ENCODE peak calls at places on chromosomes 5 and 9, in six cellular contexts. N, P, T, C, Z and E are unnamed samples.
A peak's percentile ranks its signal among the peaks of the same experiment; 100 is the strongest.

GRCh38 chr9:83934569-83935275 is 13.5 kb upstream of the KIF27 start:
- DNase-seq in P (peak; percentile 79), Z (no peak), C (no peak), T (peak; percentile 26), N (no peak), E (no peak)

GRCh38 chr9:78130004-78130403 is 98.4 kb upstream of the GNAQ start:
- DNase-seq in T (peak; percentile 67), P (peak; percentile 56), C (no peak), Z (no peak), N (no peak), E (peak; percentile 38)

GRCh38 chr9:38144421-38144820 is 75.4 kb upstream of the SHB start:
- DNase-seq in Z (no peak), T (no peak), N (no peak), P (no peak), C (no peak), E (no peak)

GRCh38 chr9:137506274-137506673 is 43.9 kb downstream of the PNPLA7 start:
- DNase-seq in C (no peak), Z (no peak), N (no peak), T (peak; percentile 71), P (no peak), E (no peak)

GRCh38 chr9:129415954-129416651 is 204.8 kb downstream of the C9orf50 start:
- DNase-seq in P (no peak), T (no peak), C (no peak), Z (no peak), N (no peak), E (no peak)

GRCh38 chr5:66897355-66897754 is 299.2 kb downstream of the CD180 start:
- DNase-seq in P (no peak), C (no peak), T (no peak), Z (no peak), N (no peak), E (no peak)

GRCh38 chr9:130112244-130113151 is 58.8 kb downstream of the GPR107 start:
- DNase-seq in Z (no peak), N (no peak), P (no peak), C (no peak), T (no peak), E (peak; percentile 98)

GRCh38 chr9:134059188-134059641 is 8.6 kb downstream of the BRD3 start:
- DNase-seq in P (no peak), N (no peak), C (no peak), T (no peak), Z (no peak), E (no peak)

GRCh38 chr9:126395439-126396212 is 69.0 kb downstream of the MVB12B start:
- DNase-seq in N (no peak), T (no peak), C (no peak), P (no peak), Z (no peak), E (no peak)

GRCh38 chr5:137055271-137055872 is 443.8 kb downstream of the SPOCK1 start:
- DNase-seq in P (no peak), T (no peak), C (no peak), Z (no peak), N (no peak), E (no peak)

GRCh38 chr5:134435525-134435924 is 23.8 kb upstream of the CDKN2AIPNL start:
- DNase-seq in C (no peak), Z (no peak), N (no peak), P (no peak), T (peak; percentile 29), E (no peak)

GRCh38 chr9:108787664-108788048 is 68.1 kb downstream of the ACTL7B start:
- DNase-seq in T (no peak), C (no peak), Z (no peak), N (no peak), P (no peak), E (no peak)

GRCh38 chr9:132087438-132088030 is 7.9 kb upstream of the MED27 start:
- DNase-seq in Z (no peak), N (no peak), C (no peak), T (no peak), P (no peak), E (no peak)

GRCh38 chr5:155883966-155884555 is 442.9 kb upstream of the SGCD start:
- DNase-seq in Z (no peak), C (no peak), T (peak; percentile 25), P (no peak), N (no peak), E (no peak)

GRCh38 chr9:82031538-82032280 is 43.1 kb downstream of the SPATA31D1 start:
- DNase-seq in P (peak; percentile 56), C (no peak), T (peak; percentile 23), N (no peak), Z (no peak), E (no peak)

DNA sequence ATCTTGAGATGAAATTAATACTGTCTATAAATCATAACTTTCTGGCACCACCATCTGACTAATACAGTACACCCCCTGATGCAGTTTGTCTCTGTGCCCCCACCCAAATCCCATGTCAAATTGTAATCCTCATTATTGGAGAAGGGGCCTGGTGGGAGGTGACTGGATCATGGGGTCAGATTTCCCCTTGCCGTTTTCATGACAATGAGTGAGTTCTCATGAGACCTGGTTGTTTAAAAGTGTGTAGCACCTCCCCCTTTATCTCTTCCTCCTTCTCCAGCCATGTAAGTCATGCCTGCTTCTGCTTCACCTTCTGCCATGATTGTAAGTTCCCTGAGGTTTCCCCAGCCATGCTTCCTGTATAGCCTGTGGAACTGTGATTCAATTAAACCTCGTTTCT is 78.7 kb upstream of the CDH6 start:
- DNase-seq in N (no peak), C (no peak), T (no peak), Z (no peak), P (no peak), E (no peak)
- TF ChIP-seq POLR2A in N (no peak), C (no peak), T (no peak), Z (no peak), P (no peak), E (no peak)

DNA sequence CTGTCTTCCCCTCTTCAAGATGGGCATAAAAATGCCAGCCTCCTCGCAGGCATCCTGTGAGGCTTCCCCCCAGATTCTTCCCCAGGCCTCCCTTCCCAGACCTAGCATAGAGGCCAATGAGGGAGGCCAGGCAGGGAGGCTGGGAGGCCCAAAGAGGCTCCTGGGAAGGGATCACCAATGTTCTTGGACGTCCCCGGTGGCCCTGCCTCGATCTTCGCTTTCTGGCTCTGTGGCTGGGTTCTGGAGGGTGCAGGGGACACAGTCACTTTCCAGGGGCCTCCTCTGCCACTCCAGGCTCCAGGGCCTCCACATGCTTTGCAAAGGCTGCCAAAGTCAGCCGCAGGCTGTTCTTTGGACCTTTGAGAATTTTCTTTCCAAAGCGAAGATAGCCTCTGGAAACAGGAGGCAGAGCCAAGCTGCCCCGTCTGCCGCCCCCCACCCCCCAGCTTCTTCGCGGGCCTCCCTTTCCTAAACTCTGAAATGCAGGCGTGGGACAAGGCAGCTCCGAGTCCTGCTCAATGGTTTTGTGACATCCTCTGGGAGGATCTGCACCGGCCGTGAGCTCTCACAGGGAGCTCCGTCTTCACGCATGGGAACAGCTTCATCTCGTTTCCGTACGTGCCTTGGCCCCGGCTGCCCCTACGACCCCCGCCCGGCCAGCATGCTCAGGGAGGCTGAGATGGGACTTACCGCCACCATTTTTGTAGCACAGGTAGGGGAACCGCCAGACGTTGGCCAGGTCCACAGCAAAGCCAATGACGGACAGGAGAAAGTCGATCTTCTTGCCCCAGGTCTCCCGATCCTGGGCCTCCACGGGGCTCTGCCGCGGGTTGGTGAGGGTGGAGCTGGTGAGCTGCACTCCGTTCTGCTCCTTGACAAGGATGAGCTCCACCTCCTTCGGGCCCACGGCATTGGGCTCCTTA is 2.8 kb downstream of the SLC6A3 start:
- DNase-seq in N (no peak), C (peak; percentile 56), Z (no peak), T (no peak), P (no peak), E (no peak)
- TF ChIP-seq POLR2A in N (no peak), C (no peak), Z (no peak), T (no peak), P (no peak), E (no peak)

GRCh38 chr9:35831040-35831439 is 2.0 kb downstream of the TMEM8B start:
- DNase-seq in T (no peak), N (no peak), P (no peak), C (no peak), Z (no peak), E (no peak)

GRCh38 chr9:35829764-35830096 is 702 bp downstream of the TMEM8B start:
- DNase-seq in N (no peak), Z (no peak), T (no peak), C (no peak), P (no peak), E (no peak)

GRCh38 chr9:35827486-35827885 is 1.0 kb downstream of the FAM221B start:
- DNase-seq in Z (no peak), C (no peak), P (no peak), N (no peak), T (no peak), E (no peak)

GRCh38 chr9:35828716-35829083 is at the start of gene FAM221B:
- DNase-seq in Z (peak; percentile 59), C (no peak), N (no peak), P (no peak), T (no peak), E (no peak)

DNA sequence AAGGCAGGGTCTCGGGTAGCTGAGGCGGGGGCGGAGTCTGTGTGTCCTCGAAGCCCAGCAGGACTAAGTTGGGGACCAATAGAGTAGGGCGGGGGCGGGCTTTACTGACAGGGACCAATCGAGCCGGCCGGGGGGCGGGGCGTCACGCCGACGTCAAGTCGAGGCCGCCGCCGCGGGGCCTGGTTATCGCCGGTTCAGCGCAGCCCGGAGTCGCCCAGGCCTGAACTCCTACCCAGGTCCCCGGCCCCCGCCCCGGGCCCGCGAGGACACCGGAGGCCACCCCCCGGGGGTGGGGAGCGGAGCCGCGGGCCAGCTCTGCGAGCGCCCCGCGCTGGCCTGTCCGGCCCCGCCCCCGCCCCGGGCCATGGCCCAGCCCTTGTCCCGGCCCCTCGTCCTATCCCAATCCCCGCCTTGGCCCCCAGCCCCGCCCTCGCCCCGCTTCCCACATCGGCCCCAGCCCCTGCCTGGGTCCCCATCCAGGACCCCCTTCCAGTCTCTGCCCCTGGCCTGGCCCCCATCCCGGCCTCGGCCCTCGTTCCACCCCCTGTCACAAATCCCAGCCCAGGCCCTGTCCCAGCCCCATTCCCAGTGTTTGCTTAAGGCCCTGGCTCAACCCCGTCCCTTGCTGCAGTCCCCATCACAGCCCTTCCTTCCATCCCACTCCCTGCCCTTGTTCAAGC is at the start of gene TMEM8B:
- DNase-seq in C (peak; percentile 100), T (peak; percentile 90), N (peak; percentile 100), Z (peak; percentile 98), P (peak; percentile 84), E (peak; percentile 96)
- TF ChIP-seq POLR2A in C (no peak), T (no peak), N (no peak), Z (no peak), P (peak; percentile 24), E (no peak)

GRCh38 chr5:1110260-1110929 is 1.5 kb downstream of the SLC12A7 start:
- DNase-seq in N (no peak), T (no peak), P (peak; percentile 34), Z (no peak), C (no peak), E (peak; percentile 25)
- TF ChIP-seq POLR2A in N (peak; percentile 12), T (no peak), P (no peak), Z (no peak), C (no peak), E (no peak)